ENCODE peak calls at places on chromosomes 4 and X, in ten cellular contexts. One of them, this sample, is unnamed.

GRCh38 chr4:89247951-89248350 is 59.6 kb downstream of the GPRIN3 start:
- DNase-seq in uterus: no peak
- DNase-seq in SJSA1: no peak
- DNase-seq in HCT116: no peak
- DNase-seq in dorsolateral prefrontal cortex: no peak
- DNase-seq in pancreas: peak
- DNase-seq in H9: no peak
- DNase-seq in suprapubic skin: no peak
- DNase-seq in heart left ventricle: no peak
- DNase-seq in tibial artery: no peak
- DNase-seq in this sample: no peak

GRCh38 chr4:24995346-24995745 is 35.4 kb downstream of the LGI2 start:
- DNase-seq in SJSA1: no peak
- DNase-seq in HCT116: no peak
- DNase-seq in tibial artery: no peak
- DNase-seq in heart left ventricle: no peak
- DNase-seq in suprapubic skin: no peak
- DNase-seq in H9: no peak
- DNase-seq in dorsolateral prefrontal cortex: no peak
- DNase-seq in pancreas: no peak
- DNase-seq in uterus: no peak
- DNase-seq in this sample: no peak

GRCh38 chr4:179626687-179627086 is 2184.4 kb upstream of the AGA start:
- DNase-seq in heart left ventricle: no peak
- DNase-seq in uterus: no peak
- DNase-seq in pancreas: no peak
- DNase-seq in SJSA1: no peak
- DNase-seq in dorsolateral prefrontal cortex: no peak
- DNase-seq in H9: peak
- DNase-seq in tibial artery: no peak
- DNase-seq in suprapubic skin: no peak
- DNase-seq in HCT116: no peak
- DNase-seq in this sample: no peak

GRCh38 chrX:41442824-41443560 is 4.2 kb upstream of the NYX start:
- DNase-seq in suprapubic skin: no peak
- DNase-seq in heart left ventricle: no peak
- DNase-seq in uterus: no peak
- DNase-seq in SJSA1: no peak
- DNase-seq in HCT116: no peak
- DNase-seq in H9: no peak
- DNase-seq in tibial artery: no peak
- DNase-seq in dorsolateral prefrontal cortex: no peak
- DNase-seq in pancreas: no peak
- DNase-seq in this sample: no peak

GRCh38 chrX:109889289-109890006 is 113.5 kb upstream of the TMEM164 start:
- DNase-seq in H9: no peak
- DNase-seq in uterus: no peak
- DNase-seq in pancreas: no peak
- DNase-seq in dorsolateral prefrontal cortex: no peak
- DNase-seq in heart left ventricle: no peak
- DNase-seq in tibial artery: no peak
- DNase-seq in suprapubic skin: no peak
- DNase-seq in SJSA1: no peak
- DNase-seq in HCT116: no peak
- DNase-seq in this sample: no peak

GRCh38 chrX:105461013-105461412 is 240.5 kb upstream of the TEX13A start:
- DNase-seq in tibial artery: no peak
- DNase-seq in H9: no peak
- DNase-seq in pancreas: no peak
- DNase-seq in suprapubic skin: no peak
- DNase-seq in SJSA1: peak
- DNase-seq in HCT116: no peak
- DNase-seq in dorsolateral prefrontal cortex: no peak
- DNase-seq in heart left ventricle: no peak
- DNase-seq in uterus: no peak
- DNase-seq in this sample: no peak

GRCh38 chr4:1469596-1470392 is 63.6 kb upstream of the NKX1-1 start:
- DNase-seq in dorsolateral prefrontal cortex: peak
- DNase-seq in heart left ventricle: no peak
- DNase-seq in SJSA1: no peak
- DNase-seq in pancreas: no peak
- DNase-seq in tibial artery: peak
- DNase-seq in HCT116: no peak
- DNase-seq in suprapubic skin: no peak
- DNase-seq in H9: no peak
- DNase-seq in uterus: peak
- DNase-seq in this sample: peak

GRCh38 chr4:108322497-108322896 is 153.8 kb upstream of the LEF1 start:
- DNase-seq in heart left ventricle: no peak
- DNase-seq in suprapubic skin: no peak
- DNase-seq in uterus: no peak
- DNase-seq in SJSA1: no peak
- DNase-seq in H9: no peak
- DNase-seq in tibial artery: no peak
- DNase-seq in pancreas: no peak
- DNase-seq in dorsolateral prefrontal cortex: no peak
- DNase-seq in HCT116: no peak
- DNase-seq in this sample: no peak

GRCh38 chrX:38879631-38880220 is 78.5 kb downstream of the MID1IP1 start:
- DNase-seq in HCT116: no peak
- DNase-seq in dorsolateral prefrontal cortex: no peak
- DNase-seq in SJSA1: no peak
- DNase-seq in heart left ventricle: no peak
- DNase-seq in suprapubic skin: no peak
- DNase-seq in tibial artery: no peak
- DNase-seq in H9: no peak
- DNase-seq in uterus: no peak
- DNase-seq in pancreas: no peak
- DNase-seq in this sample: no peak

GRCh38 chr4:7811536-7812190 is 128.0 kb downstream of the AFAP1 start:
- DNase-seq in tibial artery: no peak
- DNase-seq in SJSA1: peak
- DNase-seq in H9: no peak
- DNase-seq in pancreas: no peak
- DNase-seq in HCT116: no peak
- DNase-seq in uterus: peak
- DNase-seq in heart left ventricle: peak
- DNase-seq in dorsolateral prefrontal cortex: no peak
- DNase-seq in suprapubic skin: peak
- DNase-seq in this sample: no peak

GRCh38 chr4:78629991-78630541 is 78.5 kb downstream of the ANXA3 start:
- DNase-seq in H9: no peak
- DNase-seq in tibial artery: no peak
- DNase-seq in uterus: no peak
- DNase-seq in HCT116: no peak
- DNase-seq in SJSA1: no peak
- DNase-seq in dorsolateral prefrontal cortex: no peak
- DNase-seq in heart left ventricle: no peak
- DNase-seq in suprapubic skin: no peak
- DNase-seq in pancreas: no peak
- DNase-seq in this sample: no peak

GRCh38 chr4:81235982-81236749 is 21.1 kb upstream of the PRKG2 start:
- DNase-seq in suprapubic skin: no peak
- DNase-seq in heart left ventricle: no peak
- DNase-seq in SJSA1: no peak
- DNase-seq in dorsolateral prefrontal cortex: no peak
- DNase-seq in uterus: no peak
- DNase-seq in H9: no peak
- DNase-seq in pancreas: no peak
- DNase-seq in HCT116: no peak
- DNase-seq in tibial artery: no peak
- DNase-seq in this sample: no peak

GRCh38 chr4:81237791-81238190 is 22.8 kb upstream of the PRKG2 start:
- DNase-seq in H9: no peak
- DNase-seq in dorsolateral prefrontal cortex: no peak
- DNase-seq in heart left ventricle: no peak
- DNase-seq in uterus: no peak
- DNase-seq in pancreas: no peak
- DNase-seq in SJSA1: peak
- DNase-seq in suprapubic skin: no peak
- DNase-seq in HCT116: no peak
- DNase-seq in tibial artery: no peak
- DNase-seq in this sample: no peak
- H3K27ac ChIP-seq in H9: no peak
- H3K27ac ChIP-seq in dorsolateral prefrontal cortex: no peak
- H3K27ac ChIP-seq in heart left ventricle: no peak
- H3K27ac ChIP-seq in uterus: no peak
- H3K27ac ChIP-seq in pancreas: no peak
- H3K27ac ChIP-seq in SJSA1: no peak
- H3K27ac ChIP-seq in suprapubic skin: no peak
- H3K27ac ChIP-seq in HCT116: no peak
- H3K27ac ChIP-seq in tibial artery: no peak
- H3K27ac ChIP-seq in this sample: peak

GRCh38 chr4:87073187-87073569 is 138.4 kb downstream of the AFF1 start:
- DNase-seq in SJSA1: no peak
- DNase-seq in HCT116: no peak
- DNase-seq in heart left ventricle: no peak
- DNase-seq in dorsolateral prefrontal cortex: no peak
- DNase-seq in suprapubic skin: no peak
- DNase-seq in tibial artery: no peak
- DNase-seq in pancreas: no peak
- DNase-seq in H9: no peak
- DNase-seq in uterus: no peak
- DNase-seq in this sample: no peak
- H3K27ac ChIP-seq in SJSA1: no peak
- H3K27ac ChIP-seq in HCT116: no peak
- H3K27ac ChIP-seq in heart left ventricle: peak
- H3K27ac ChIP-seq in dorsolateral prefrontal cortex: peak
- H3K27ac ChIP-seq in suprapubic skin: peak
- H3K27ac ChIP-seq in tibial artery: no peak
- H3K27ac ChIP-seq in pancreas: peak
- H3K27ac ChIP-seq in H9: no peak
- H3K27ac ChIP-seq in uterus: peak
- H3K27ac ChIP-seq in this sample: peak

GRCh38 chrX:2442694-2443093 is 58.1 kb downstream of the DHRSX start:
- DNase-seq in tibial artery: no peak
- DNase-seq in pancreas: no peak
- DNase-seq in SJSA1: no peak
- DNase-seq in heart left ventricle: no peak
- DNase-seq in H9: no peak
- DNase-seq in uterus: no peak
- DNase-seq in HCT116: no peak
- DNase-seq in dorsolateral prefrontal cortex: no peak
- DNase-seq in suprapubic skin: no peak
- DNase-seq in this sample: no peak
- H3K27ac ChIP-seq in tibial artery: no peak
- H3K27ac ChIP-seq in pancreas: no peak
- H3K27ac ChIP-seq in SJSA1: no peak
- H3K27ac ChIP-seq in heart left ventricle: no peak
- H3K27ac ChIP-seq in H9: no peak
- H3K27ac ChIP-seq in uterus: no peak
- H3K27ac ChIP-seq in HCT116: no peak
- H3K27ac ChIP-seq in dorsolateral prefrontal cortex: no peak
- H3K27ac ChIP-seq in suprapubic skin: no peak
- H3K27ac ChIP-seq in this sample: no peak

DNA sequence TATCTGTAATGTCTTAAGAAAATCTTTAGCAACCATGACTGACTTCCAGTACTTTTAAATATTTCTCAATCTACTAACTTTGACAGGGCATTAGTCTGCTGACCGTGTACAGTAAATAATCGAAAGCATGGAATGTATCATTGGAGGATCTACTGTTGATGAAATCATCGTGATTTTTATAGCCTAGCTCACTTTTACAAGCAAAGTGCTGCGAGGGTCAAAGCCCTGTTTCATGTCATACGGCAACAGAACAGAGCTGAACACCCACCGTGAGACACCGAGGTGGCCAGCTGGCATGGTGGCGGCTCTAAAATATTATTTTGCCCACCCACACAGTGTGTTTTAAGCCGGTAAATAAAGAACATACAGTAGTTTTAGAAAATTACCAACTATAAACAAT is 679.3 kb downstream of the FAT4 start:
- DNase-seq in HCT116: no peak
- DNase-seq in SJSA1: peak
- DNase-seq in tibial artery: no peak
- DNase-seq in heart left ventricle: no peak
- DNase-seq in H9: no peak
- DNase-seq in uterus: no peak
- DNase-seq in pancreas: no peak
- DNase-seq in suprapubic skin: no peak
- DNase-seq in dorsolateral prefrontal cortex: no peak
- DNase-seq in this sample: no peak
- H3K27ac ChIP-seq in HCT116: no peak
- H3K27ac ChIP-seq in SJSA1: peak
- H3K27ac ChIP-seq in tibial artery: peak
- H3K27ac ChIP-seq in heart left ventricle: no peak
- H3K27ac ChIP-seq in H9: no peak
- H3K27ac ChIP-seq in uterus: no peak
- H3K27ac ChIP-seq in pancreas: no peak
- H3K27ac ChIP-seq in suprapubic skin: no peak
- H3K27ac ChIP-seq in dorsolateral prefrontal cortex: no peak
- H3K27ac ChIP-seq in this sample: no peak

DNA sequence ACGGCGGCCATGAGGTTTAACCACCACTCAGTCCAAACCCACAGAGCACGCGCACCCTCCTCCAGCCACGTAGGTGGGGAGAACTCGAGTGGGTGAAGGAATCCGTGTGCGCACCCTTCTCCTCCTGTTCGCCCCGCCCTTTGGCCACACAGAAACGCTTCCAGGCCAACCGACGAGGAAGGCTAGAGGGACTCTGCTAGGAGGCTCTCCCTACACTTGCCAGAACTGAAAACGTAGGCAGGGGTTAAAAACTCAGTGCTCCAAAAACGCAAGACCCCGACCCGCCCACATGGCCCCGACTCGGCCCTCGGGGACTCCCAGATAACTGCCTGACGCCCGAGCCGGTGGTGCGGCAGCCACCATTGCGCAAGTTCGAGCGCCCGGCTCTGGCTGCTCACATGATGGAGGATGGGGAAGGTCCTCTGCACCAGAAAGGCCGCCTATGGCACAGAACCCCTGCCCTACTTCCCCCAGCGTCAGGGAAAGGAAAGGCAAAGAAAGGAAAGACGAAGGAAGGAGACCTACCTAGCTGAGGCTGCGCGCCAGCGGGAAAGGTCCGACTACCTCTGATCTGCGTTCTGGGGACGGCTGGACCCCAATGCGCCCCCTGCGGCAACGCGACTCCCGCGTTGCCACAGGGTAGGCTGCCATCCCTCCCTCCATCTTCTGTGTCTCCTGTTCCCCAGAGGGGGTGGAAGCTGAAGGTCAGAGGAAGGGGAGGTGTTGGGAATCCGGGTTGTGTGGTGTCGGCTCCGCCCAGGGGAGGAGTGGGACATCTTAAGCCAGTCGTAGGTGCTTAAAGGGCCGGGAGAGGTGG is 201.9 kb upstream of the AGTR2 start:
- DNase-seq in H9: peak
- DNase-seq in dorsolateral prefrontal cortex: peak
- DNase-seq in pancreas: peak
- DNase-seq in heart left ventricle: peak
- DNase-seq in suprapubic skin: no peak
- DNase-seq in HCT116: peak
- DNase-seq in tibial artery: no peak
- DNase-seq in uterus: peak
- DNase-seq in SJSA1: peak
- DNase-seq in this sample: no peak
- H3K27ac ChIP-seq in H9: peak
- H3K27ac ChIP-seq in dorsolateral prefrontal cortex: peak
- H3K27ac ChIP-seq in pancreas: peak
- H3K27ac ChIP-seq in heart left ventricle: peak
- H3K27ac ChIP-seq in suprapubic skin: no peak
- H3K27ac ChIP-seq in HCT116: peak
- H3K27ac ChIP-seq in tibial artery: peak
- H3K27ac ChIP-seq in uterus: peak
- H3K27ac ChIP-seq in SJSA1: no peak
- H3K27ac ChIP-seq in this sample: peak